ENCODE peak calls at places on chromosome 2, in seven cellular contexts. One of them, this sample, is unnamed.

GRCh38 chr2:233800231-233800630 is 22.1 kb downstream of the MROH2A start:
- DNase-seq in DND-41: no peak
- DNase-seq in hepatocyte: no peak
- DNase-seq in nephron progenitor cell: no peak
- DNase-seq in uterus: no peak
- DNase-seq in astrocyte of the spinal cord: no peak
- DNase-seq in heart left ventricle: no peak
- DNase-seq in this sample: no peak

GRCh38 chr2:165725421-165725820 is 68.6 kb downstream of the GALNT3 start:
- DNase-seq in DND-41: no peak
- DNase-seq in hepatocyte: no peak
- DNase-seq in nephron progenitor cell: no peak
- DNase-seq in uterus: no peak
- DNase-seq in astrocyte of the spinal cord: peak; percentile 71
- DNase-seq in heart left ventricle: no peak
- DNase-seq in this sample: peak; percentile 73

GRCh38 chr2:160278889-160279196 is 78.8 kb upstream of the ITGB6 start:
- DNase-seq in DND-41: no peak
- DNase-seq in hepatocyte: peak; percentile 40
- DNase-seq in nephron progenitor cell: no peak
- DNase-seq in uterus: no peak
- DNase-seq in astrocyte of the spinal cord: peak; percentile 49
- DNase-seq in heart left ventricle: no peak
- DNase-seq in this sample: no peak

GRCh38 chr2:35973132-35973736 is 382.3 kb upstream of the CRIM1 start:
- DNase-seq in DND-41: no peak
- DNase-seq in hepatocyte: peak; percentile 49
- DNase-seq in nephron progenitor cell: no peak
- DNase-seq in uterus: no peak
- DNase-seq in astrocyte of the spinal cord: peak; percentile 26
- DNase-seq in heart left ventricle: no peak
- DNase-seq in this sample: peak; percentile 13

GRCh38 chr2:136510244-136510643 is 255.1 kb upstream of the THSD7B start:
- DNase-seq in DND-41: no peak
- DNase-seq in hepatocyte: no peak
- DNase-seq in nephron progenitor cell: no peak
- DNase-seq in uterus: no peak
- DNase-seq in astrocyte of the spinal cord: no peak
- DNase-seq in heart left ventricle: no peak
- DNase-seq in this sample: no peak

GRCh38 chr2:70668432-70668831 is 99.6 kb downstream of the ADD2 start:
- DNase-seq in DND-41: no peak
- DNase-seq in hepatocyte: peak; percentile 14
- DNase-seq in nephron progenitor cell: no peak
- DNase-seq in uterus: no peak
- DNase-seq in astrocyte of the spinal cord: no peak
- DNase-seq in heart left ventricle: no peak
- DNase-seq in this sample: no peak

GRCh38 chr2:123738643-123739042 is 286.4 kb upstream of the CNTNAP5 start:
- DNase-seq in DND-41: no peak
- DNase-seq in hepatocyte: peak; percentile 4
- DNase-seq in nephron progenitor cell: no peak
- DNase-seq in uterus: no peak
- DNase-seq in astrocyte of the spinal cord: no peak
- DNase-seq in heart left ventricle: no peak
- DNase-seq in this sample: peak; percentile 25

GRCh38 chr2:74552914-74553811 is 579 bp downstream of the LOXL3 start:
- DNase-seq in DND-41: no peak
- DNase-seq in hepatocyte: peak; percentile 36
- DNase-seq in nephron progenitor cell: peak; percentile 47
- DNase-seq in uterus: no peak
- DNase-seq in astrocyte of the spinal cord: no peak
- DNase-seq in heart left ventricle: no peak
- DNase-seq in this sample: no peak

GRCh38 chr2:106116248-106116647 is 77.9 kb downstream of the UXS1 start:
- DNase-seq in DND-41: no peak
- DNase-seq in hepatocyte: no peak
- DNase-seq in nephron progenitor cell: no peak
- DNase-seq in uterus: no peak
- DNase-seq in astrocyte of the spinal cord: no peak
- DNase-seq in heart left ventricle: no peak
- DNase-seq in this sample: no peak

GRCh38 chr2:101274142-101274541 is 21.5 kb downstream of the CNOT11 start:
- DNase-seq in DND-41: no peak
- DNase-seq in hepatocyte: no peak
- DNase-seq in nephron progenitor cell: no peak
- DNase-seq in uterus: no peak
- DNase-seq in astrocyte of the spinal cord: no peak
- DNase-seq in heart left ventricle: no peak
- DNase-seq in this sample: no peak

GRCh38 chr2:101273045-101273444 is 20.4 kb downstream of the CNOT11 start:
- DNase-seq in DND-41: no peak
- DNase-seq in hepatocyte: no peak
- DNase-seq in nephron progenitor cell: peak; percentile 10
- DNase-seq in uterus: no peak
- DNase-seq in astrocyte of the spinal cord: no peak
- DNase-seq in heart left ventricle: no peak
- DNase-seq in this sample: no peak

GRCh38 chr2:101278925-101279324 is 26.2 kb downstream of the CNOT11 start:
- DNase-seq in DND-41: no peak
- DNase-seq in hepatocyte: no peak
- DNase-seq in nephron progenitor cell: no peak
- DNase-seq in uterus: no peak
- DNase-seq in astrocyte of the spinal cord: no peak
- DNase-seq in heart left ventricle: no peak
- DNase-seq in this sample: no peak

GRCh38 chr2:101281482-101281881 is 27.0 kb downstream of the RNF149 start:
- DNase-seq in DND-41: no peak
- DNase-seq in hepatocyte: no peak
- DNase-seq in nephron progenitor cell: no peak
- DNase-seq in uterus: no peak
- DNase-seq in astrocyte of the spinal cord: no peak
- DNase-seq in heart left ventricle: no peak
- DNase-seq in this sample: no peak

GRCh38 chr2:101277111-101277510 is 24.4 kb downstream of the CNOT11 start:
- DNase-seq in DND-41: no peak
- DNase-seq in hepatocyte: peak; percentile 26
- DNase-seq in nephron progenitor cell: no peak
- DNase-seq in uterus: no peak
- DNase-seq in astrocyte of the spinal cord: peak; percentile 37
- DNase-seq in heart left ventricle: no peak
- DNase-seq in this sample: no peak
- TF ChIP-seq CTCF in DND-41: peak; percentile 7
- TF ChIP-seq CTCF in hepatocyte: peak; percentile 35
- TF ChIP-seq CTCF in nephron progenitor cell: no peak
- TF ChIP-seq CTCF in uterus: no peak
- TF ChIP-seq CTCF in astrocyte of the spinal cord: peak; percentile 21
- TF ChIP-seq CTCF in heart left ventricle: no peak
- TF ChIP-seq CTCF in this sample: no peak

GRCh38 chr2:231904161-231904611 is 22.0 kb downstream of the NPPC start:
- DNase-seq in DND-41: no peak
- DNase-seq in hepatocyte: no peak
- DNase-seq in nephron progenitor cell: no peak
- DNase-seq in uterus: no peak
- DNase-seq in astrocyte of the spinal cord: no peak
- DNase-seq in heart left ventricle: no peak
- DNase-seq in this sample: no peak

GRCh38 chr2:231905026-231905425 is 21.2 kb downstream of the NPPC start:
- DNase-seq in DND-41: no peak
- DNase-seq in hepatocyte: no peak
- DNase-seq in nephron progenitor cell: no peak
- DNase-seq in uterus: no peak
- DNase-seq in astrocyte of the spinal cord: no peak
- DNase-seq in heart left ventricle: no peak
- DNase-seq in this sample: no peak

GRCh38 chr2:231902598-231902997 is 23.6 kb downstream of the NPPC start:
- DNase-seq in DND-41: no peak
- DNase-seq in hepatocyte: no peak
- DNase-seq in nephron progenitor cell: no peak
- DNase-seq in uterus: no peak
- DNase-seq in astrocyte of the spinal cord: no peak
- DNase-seq in heart left ventricle: no peak
- DNase-seq in this sample: no peak

GRCh38 chr2:231900486-231900942 is 25.7 kb downstream of the NPPC start:
- DNase-seq in DND-41: no peak
- DNase-seq in hepatocyte: peak; percentile 84
- DNase-seq in nephron progenitor cell: peak; percentile 96
- DNase-seq in uterus: peak; percentile 16
- DNase-seq in astrocyte of the spinal cord: peak; percentile 58
- DNase-seq in heart left ventricle: peak; percentile 47
- DNase-seq in this sample: no peak

DNA sequence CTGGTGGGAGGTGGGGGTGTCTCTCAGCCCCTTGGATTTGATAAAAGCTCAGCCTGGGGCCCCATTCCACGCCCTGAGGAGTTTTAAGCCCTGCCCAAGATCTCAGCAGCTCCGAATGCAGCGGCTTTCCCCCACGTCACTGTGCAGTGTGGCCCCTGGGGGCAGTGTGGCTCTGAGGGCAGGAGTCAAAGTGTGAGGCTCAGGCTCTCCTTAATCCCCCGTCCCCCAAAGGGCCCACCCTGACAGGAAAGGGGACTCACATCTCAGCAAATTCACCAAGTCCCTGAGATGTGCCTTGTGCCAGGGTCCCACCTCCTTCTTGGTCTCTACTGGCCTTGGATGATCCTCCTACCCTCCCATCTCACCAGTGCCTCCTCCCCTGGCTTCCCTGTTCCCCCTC is 25.2 kb downstream of the NPPC start:
- DNase-seq in DND-41: no peak
- DNase-seq in hepatocyte: no peak
- DNase-seq in nephron progenitor cell: no peak
- DNase-seq in uterus: no peak
- DNase-seq in astrocyte of the spinal cord: no peak
- DNase-seq in heart left ventricle: no peak
- DNase-seq in this sample: no peak
- TF ChIP-seq CTCF in DND-41: no peak
- TF ChIP-seq CTCF in hepatocyte: no peak
- TF ChIP-seq CTCF in nephron progenitor cell: no peak
- TF ChIP-seq CTCF in uterus: no peak
- TF ChIP-seq CTCF in astrocyte of the spinal cord: no peak
- TF ChIP-seq CTCF in heart left ventricle: no peak
- TF ChIP-seq CTCF in this sample: no peak

GRCh38 chr2:207673431-207673830 is 38.0 kb upstream of the CCNYL1 start:
- DNase-seq in DND-41: no peak
- DNase-seq in hepatocyte: no peak
- DNase-seq in nephron progenitor cell: no peak
- DNase-seq in uterus: no peak
- DNase-seq in astrocyte of the spinal cord: no peak
- DNase-seq in heart left ventricle: no peak
- DNase-seq in this sample: no peak

GRCh38 chr2:207674826-207675225 is 36.6 kb upstream of the CCNYL1 start:
- DNase-seq in DND-41: no peak
- DNase-seq in hepatocyte: no peak
- DNase-seq in nephron progenitor cell: no peak
- DNase-seq in uterus: no peak
- DNase-seq in astrocyte of the spinal cord: no peak
- DNase-seq in heart left ventricle: no peak
- DNase-seq in this sample: no peak

GRCh38 chr2:207674266-207674774 is 37.1 kb upstream of the CCNYL1 start:
- DNase-seq in DND-41: no peak
- DNase-seq in hepatocyte: no peak
- DNase-seq in nephron progenitor cell: no peak
- DNase-seq in uterus: no peak
- DNase-seq in astrocyte of the spinal cord: no peak
- DNase-seq in heart left ventricle: no peak
- DNase-seq in this sample: no peak

DNA sequence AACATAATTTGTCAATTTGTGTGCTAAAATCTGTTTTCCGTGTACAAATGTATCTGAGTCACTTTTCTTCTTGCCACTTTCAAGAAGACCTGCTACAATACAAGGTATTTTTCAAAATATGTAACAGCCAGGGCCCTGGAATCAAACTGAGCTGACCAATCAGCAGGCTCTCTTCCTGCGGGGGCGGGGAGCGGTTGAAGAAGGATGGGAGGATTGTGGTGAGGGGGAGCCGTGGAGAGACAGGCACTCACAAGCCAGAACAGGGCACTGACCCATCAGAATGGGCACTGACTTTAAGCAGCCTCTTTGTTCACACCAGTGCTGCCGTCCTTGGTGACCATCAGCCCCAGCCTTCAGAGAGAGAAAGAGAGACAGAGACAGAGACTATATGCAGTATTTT is 40.6 kb upstream of the CCNYL1 start:
- DNase-seq in DND-41: no peak
- DNase-seq in hepatocyte: no peak
- DNase-seq in nephron progenitor cell: peak; percentile 7
- DNase-seq in uterus: no peak
- DNase-seq in astrocyte of the spinal cord: no peak
- DNase-seq in heart left ventricle: no peak
- DNase-seq in this sample: no peak
- TF ChIP-seq CTCF in DND-41: no peak
- TF ChIP-seq CTCF in hepatocyte: no peak
- TF ChIP-seq CTCF in nephron progenitor cell: no peak
- TF ChIP-seq CTCF in uterus: no peak
- TF ChIP-seq CTCF in astrocyte of the spinal cord: no peak
- TF ChIP-seq CTCF in heart left ventricle: no peak
- TF ChIP-seq CTCF in this sample: no peak

DNA sequence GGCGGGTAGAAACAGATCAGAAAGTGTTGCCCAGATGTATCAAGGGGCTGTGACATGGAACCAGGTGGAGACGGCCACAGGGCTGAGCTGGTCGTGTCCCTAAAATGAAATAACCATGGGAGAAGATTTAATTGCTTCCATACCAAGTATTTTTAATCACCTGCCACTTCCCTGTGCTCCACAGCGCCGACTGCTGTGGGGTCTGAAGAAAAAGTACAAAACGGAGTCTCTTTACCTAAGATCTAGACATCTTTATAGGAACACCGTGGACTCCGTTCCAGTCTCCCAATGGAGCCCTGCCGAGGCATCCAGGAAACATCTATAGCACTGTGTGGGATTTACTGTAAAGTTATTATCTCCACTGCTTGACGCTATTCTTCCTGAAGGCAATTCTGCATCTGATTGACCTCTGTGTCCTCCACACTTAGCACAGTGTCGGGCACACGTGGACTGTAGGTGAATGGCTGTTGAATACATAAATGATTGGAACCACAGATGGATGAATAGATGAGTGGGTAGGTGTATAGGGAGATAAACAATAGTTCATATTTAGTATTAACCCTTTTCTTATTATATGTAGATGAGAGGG is 21.6 kb upstream of the GYPC start:
- DNase-seq in DND-41: no peak
- DNase-seq in hepatocyte: peak; percentile 34
- DNase-seq in nephron progenitor cell: peak; percentile 23
- DNase-seq in uterus: no peak
- DNase-seq in astrocyte of the spinal cord: no peak
- DNase-seq in heart left ventricle: no peak
- DNase-seq in this sample: peak; percentile 14
- TF ChIP-seq CTCF in DND-41: no peak
- TF ChIP-seq CTCF in hepatocyte: peak; percentile 50
- TF ChIP-seq CTCF in nephron progenitor cell: peak; percentile 59
- TF ChIP-seq CTCF in uterus: no peak
- TF ChIP-seq CTCF in astrocyte of the spinal cord: peak; percentile 39
- TF ChIP-seq CTCF in heart left ventricle: peak; percentile 17
- TF ChIP-seq CTCF in this sample: peak; percentile 24

DNA sequence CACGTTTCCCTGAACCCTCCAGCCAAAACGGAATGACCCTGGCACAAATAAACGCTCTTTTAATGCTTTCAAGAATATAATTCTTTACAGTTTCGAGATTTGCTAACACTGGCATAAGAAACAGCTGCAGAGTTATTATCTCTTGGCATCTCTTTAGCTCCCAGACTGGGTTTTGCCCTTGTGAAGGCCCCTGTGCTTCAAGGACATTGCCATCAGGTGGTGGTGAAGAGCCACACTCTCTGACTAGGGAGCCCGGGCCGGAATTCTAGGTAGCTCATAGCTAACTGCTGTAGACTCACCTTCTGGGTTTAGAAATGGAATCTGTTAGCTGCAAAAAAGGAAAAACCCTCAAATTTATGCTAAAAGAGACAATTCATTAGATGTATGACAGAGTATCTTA is 13.3 kb upstream of the GALNT14 start:
- DNase-seq in DND-41: no peak
- DNase-seq in hepatocyte: peak; percentile 23
- DNase-seq in nephron progenitor cell: no peak
- DNase-seq in uterus: no peak
- DNase-seq in astrocyte of the spinal cord: no peak
- DNase-seq in heart left ventricle: no peak
- DNase-seq in this sample: no peak
- TF ChIP-seq CTCF in DND-41: no peak
- TF ChIP-seq CTCF in hepatocyte: no peak
- TF ChIP-seq CTCF in nephron progenitor cell: no peak
- TF ChIP-seq CTCF in uterus: no peak
- TF ChIP-seq CTCF in astrocyte of the spinal cord: no peak
- TF ChIP-seq CTCF in heart left ventricle: no peak
- TF ChIP-seq CTCF in this sample: no peak